ENCODE peak calls at places on chromosomes 5 and 9, in seven cellular contexts. E, M, V, K, Q, O and U are unnamed samples. For H3K27me3, the result is how much of the 10 kb centered on the place peaks cover.

GRCh38 chr5:3311443-3311842 is 284.2 kb upstream of the IRX1 start:
- DNase-seq in E (no peak), M (peak), V (no peak), K (no peak), Q (no peak), O (no peak), U (peak)

GRCh38 chr5:138574744-138575193 is 432 bp downstream of the HSPA9 start:
- DNase-seq in E (no peak), M (no peak), V (no peak), K (no peak), Q (no peak), O (no peak), U (peak)

GRCh38 chr5:37208883-37209808 is 40.0 kb downstream of the CPLANE1 start:
- DNase-seq in E (peak), M (no peak), V (peak), K (peak), Q (no peak), O (no peak), U (peak)

GRCh38 chr5:127409236-127409921 is 108.1 kb upstream of the PRRC1 start:
- DNase-seq in E (no peak), M (no peak), V (no peak), K (no peak), Q (no peak), O (no peak), U (no peak)

GRCh38 chr5:163401271-163401670 is 36.1 kb upstream of the CCNG1 start:
- DNase-seq in E (no peak), M (no peak), V (no peak), K (no peak), Q (no peak), O (no peak), U (no peak)

GRCh38 chr5:112109331-112109993 is 309.6 kb downstream of the EPB41L4A start:
- DNase-seq in E (no peak), M (peak), V (peak), K (peak), Q (no peak), O (peak), U (peak)

GRCh38 chr9:70229579-70229978 is 29.2 kb upstream of the SMC5 start:
- DNase-seq in E (peak), M (peak), V (peak), K (peak), Q (no peak), O (no peak), U (peak)

GRCh38 chr5:54761213-54761701 is 224.1 kb downstream of the ESM1 start:
- DNase-seq in E (peak), M (no peak), V (peak), K (peak), Q (no peak), O (no peak), U (peak)

GRCh38 chr5:88941581-88941980 is 58.6 kb upstream of the MEF2C start:
- DNase-seq in E (no peak), M (no peak), V (no peak), K (no peak), Q (no peak), O (no peak), U (no peak)

GRCh38 chr9:93907551-93908199 is 47.5 kb downstream of the BARX1 start:
- DNase-seq in E (no peak), M (no peak), V (no peak), K (no peak), Q (no peak), O (no peak), U (no peak)

GRCh38 chr5:100706796-100707195 is 171.6 kb downstream of the FAM174A start:
- DNase-seq in E (peak), M (peak), V (peak), K (peak), Q (no peak), O (no peak), U (no peak)

GRCh38 chr5:84361572-84361971 is 23.1 kb downstream of the EDIL3 start:
- DNase-seq in E (no peak), M (no peak), V (no peak), K (peak), Q (no peak), O (no peak), U (no peak)

GRCh38 chr5:16808936-16809815 is 126.9 kb downstream of the MYO10 start:
- DNase-seq in E (no peak), M (no peak), V (no peak), K (peak), Q (no peak), O (no peak), U (no peak)

GRCh38 chr5:16135003-16135402 is 44.6 kb downstream of the MARCHF11 start:
- DNase-seq in E (no peak), M (no peak), V (no peak), K (no peak), Q (no peak), O (peak), U (no peak)

GRCh38 chr5:111747336-111747735 is 9.7 kb downstream of the NREP start:
- DNase-seq in E (peak), M (peak), V (no peak), K (no peak), Q (no peak), O (no peak), U (peak)

GRCh38 chr9:35254237-35254636 is 92.4 kb downstream of the UNC13B start:
- DNase-seq in E (no peak), M (no peak), V (no peak), K (no peak), Q (no peak), O (no peak), U (no peak)

GRCh38 chr5:138054206-138054605 is 21.3 kb upstream of the FAM13B start:
- DNase-seq in E (no peak), M (no peak), V (no peak), K (no peak), Q (no peak), O (no peak), U (no peak)

GRCh38 chr5:161572914-161573313 is 26.4 kb upstream of the GABRB2 start:
- DNase-seq in E (no peak), M (no peak), V (no peak), K (no peak), Q (no peak), O (no peak), U (no peak)

GRCh38 chr9:109411069-109411761 is 86.9 kb downstream of the PTPN3 start:
- DNase-seq in E (no peak), M (no peak), V (no peak), K (no peak), Q (no peak), O (no peak), U (no peak)

GRCh38 chr5:57700484-57700883 is 217.9 kb upstream of the ACTBL2 start:
- DNase-seq in E (no peak), M (no peak), V (no peak), K (no peak), Q (no peak), O (no peak), U (no peak)

DNA sequence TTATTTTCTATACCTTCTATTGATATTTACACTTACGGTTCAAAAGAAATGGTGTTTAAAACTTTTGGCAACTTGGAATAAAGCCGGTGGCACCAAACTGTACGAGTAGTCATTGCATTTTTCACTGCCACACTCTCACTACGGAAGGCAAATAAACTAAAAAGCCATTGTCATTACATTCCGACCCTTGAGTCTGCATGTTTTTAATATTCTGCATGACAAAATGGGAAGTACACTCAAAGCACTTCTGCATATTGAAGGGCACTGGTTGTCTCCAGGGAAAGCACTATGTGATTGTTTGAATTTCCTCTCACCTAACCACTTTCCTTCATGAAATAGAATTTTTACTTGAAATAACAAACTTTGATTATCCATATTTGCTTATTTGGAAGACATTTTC is 426.4 kb downstream of the CETN3 start:
- DNase-seq in E (no peak), M (no peak), V (no peak), K (no peak), Q (no peak), O (no peak), U (no peak)
- H3K27ac ChIP-seq in E (no peak), M (no peak), V (no peak), K (no peak), Q (no peak), O (no peak), U (no peak)

DNA sequence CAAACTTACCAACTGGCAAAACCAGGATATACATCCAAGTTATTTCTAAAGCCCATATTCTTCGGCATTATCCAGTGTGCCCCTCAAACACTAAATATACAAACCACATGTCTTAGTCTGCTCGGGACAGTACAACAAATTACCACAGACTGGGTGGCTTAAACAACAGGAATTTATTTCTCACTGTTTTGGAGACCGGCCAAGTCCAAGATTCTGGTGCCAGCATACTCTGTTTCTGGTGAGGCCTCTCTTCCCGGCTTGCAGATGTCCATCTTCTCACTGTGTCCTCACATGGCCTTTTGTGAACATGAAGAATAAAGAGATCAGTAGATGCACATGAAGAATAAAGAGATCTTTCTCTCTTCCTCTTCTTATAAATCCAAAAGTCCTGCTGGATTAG is 12.9 kb upstream of the SLCO6A1 start:
- DNase-seq in E (peak), M (no peak), V (peak), K (peak), Q (no peak), O (no peak), U (peak)
- H3K27me3 ChIP-seq in E (under half), M (under half), V (under half), K (under half), Q (under half), O (under half), U (under half)

GRCh38 chr5:141997358-141998006 is 15.3 kb downstream of the GNPDA1 start:
- DNase-seq in E (no peak), M (no peak), V (no peak), K (no peak), Q (no peak), O (no peak), U (no peak)

GRCh38 chr5:141992349-141992963 is 20.4 kb downstream of the GNPDA1 start:
- DNase-seq in E (peak), M (no peak), V (peak), K (peak), Q (peak), O (peak), U (peak)

GRCh38 chr5:141995656-141996055 is 17.2 kb downstream of the GNPDA1 start:
- DNase-seq in E (no peak), M (no peak), V (no peak), K (no peak), Q (no peak), O (no peak), U (no peak)

GRCh38 chr5:141989720-141990119 is 20.8 kb downstream of the RNF14 start:
- DNase-seq in E (no peak), M (no peak), V (no peak), K (no peak), Q (no peak), O (no peak), U (no peak)

GRCh38 chr5:141994737-141995136 is 18.1 kb downstream of the GNPDA1 start:
- DNase-seq in E (no peak), M (no peak), V (no peak), K (no peak), Q (no peak), O (no peak), U (no peak)
- H3K27ac ChIP-seq in E (no peak), M (no peak), V (no peak), K (no peak), Q (no peak), O (no peak), U (no peak)

GRCh38 chr5:139867109-139867508 is 71.5 kb downstream of the PSD2 start:
- DNase-seq in E (no peak), M (no peak), V (no peak), K (no peak), Q (no peak), O (no peak), U (no peak)
- H3K27me3 ChIP-seq in E (under half), M (under half), V (under half), K (under half), Q (under half), O (under half), U (under half)

GRCh38 chr5:132303589-132303988 is 9.4 kb downstream of the SLC22A4 start:
- DNase-seq in E (no peak), M (no peak), V (no peak), K (no peak), Q (peak), O (no peak), U (no peak)

GRCh38 chr5:132301341-132302274 is 7.4 kb downstream of the SLC22A4 start:
- DNase-seq in E (no peak), M (no peak), V (no peak), K (no peak), Q (peak), O (no peak), U (no peak)

GRCh38 chr5:132300572-132301340 is 6.6 kb downstream of the SLC22A4 start:
- DNase-seq in E (no peak), M (no peak), V (no peak), K (no peak), Q (peak), O (no peak), U (no peak)

GRCh38 chr5:132299901-132300300 is 5.7 kb downstream of the SLC22A4 start:
- DNase-seq in E (no peak), M (no peak), V (no peak), K (no peak), Q (no peak), O (no peak), U (no peak)

GRCh38 chr5:132302413-132302812 is 8.2 kb downstream of the SLC22A4 start:
- DNase-seq in E (no peak), M (no peak), V (no peak), K (no peak), Q (peak), O (no peak), U (no peak)
- H3K27ac ChIP-seq in E (no peak), M (no peak), V (no peak), K (no peak), Q (no peak), O (no peak), U (no peak)

GRCh38 chr5:135047347-135047695 is 13.3 kb upstream of the PITX1 start:
- DNase-seq in E (no peak), M (no peak), V (no peak), K (no peak), Q (no peak), O (no peak), U (no peak)

GRCh38 chr5:135048286-135048685 is 14.3 kb upstream of the PITX1 start:
- DNase-seq in E (no peak), M (no peak), V (no peak), K (no peak), Q (no peak), O (no peak), U (no peak)

GRCh38 chr5:135045488-135045887 is 11.5 kb upstream of the PITX1 start:
- DNase-seq in E (no peak), M (no peak), V (no peak), K (no peak), Q (no peak), O (no peak), U (no peak)

GRCh38 chr5:135048930-135049329 is 14.9 kb upstream of the PITX1 start:
- DNase-seq in E (no peak), M (no peak), V (no peak), K (no peak), Q (no peak), O (no peak), U (no peak)

DNA sequence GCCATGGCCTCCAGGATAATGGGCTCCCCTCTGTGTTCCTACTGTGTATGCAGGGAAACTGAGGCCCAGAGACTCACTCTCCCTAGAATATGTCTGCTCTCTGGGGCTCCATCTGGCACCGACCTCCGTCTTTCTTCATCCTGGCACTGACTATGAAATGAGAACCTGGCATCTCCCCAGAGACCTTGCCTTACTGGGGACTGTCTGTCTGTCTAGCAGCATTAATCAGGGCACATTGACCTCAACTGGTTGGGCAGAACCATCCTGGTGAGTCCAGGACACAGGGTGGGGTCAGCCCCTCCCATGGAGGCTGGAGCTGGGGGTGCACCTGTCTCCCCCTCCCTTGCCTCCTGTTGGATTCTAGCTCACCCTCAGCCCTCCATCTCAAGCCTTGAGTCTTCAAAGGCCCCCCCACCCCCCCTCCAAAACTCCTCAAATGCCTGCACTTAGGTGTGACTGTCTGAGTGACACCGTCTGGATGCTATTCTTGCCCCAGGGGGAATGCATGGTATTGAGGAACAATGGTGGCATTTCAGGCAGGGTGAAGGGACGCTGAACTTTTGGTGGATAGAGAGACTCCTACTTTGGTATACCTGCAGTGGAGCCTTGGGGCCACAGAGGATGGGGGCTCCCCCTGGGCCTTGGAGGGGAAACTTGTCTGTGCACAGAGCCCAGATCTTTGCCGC is 12.8 kb upstream of the PITX1 start:
- DNase-seq in E (no peak), M (no peak), V (no peak), K (no peak), Q (no peak), O (no peak), U (no peak)
- H3K27me3 ChIP-seq in E (half or more), M (half or more), V (half or more), K (under half), Q (under half), O (half or more), U (half or more)

GRCh38 chr5:134545070-134545868 is 19.8 kb downstream of the JADE2 start:
- DNase-seq in E (no peak), M (no peak), V (peak), K (peak), Q (no peak), O (no peak), U (no peak)
- H3K27ac ChIP-seq in E (no peak), M (no peak), V (no peak), K (no peak), Q (no peak), O (no peak), U (no peak)

GRCh38 chr5:169777112-169777511 is 140.0 kb downstream of the DOCK2 start:
- DNase-seq in E (no peak), M (no peak), V (no peak), K (no peak), Q (no peak), O (no peak), U (no peak)

GRCh38 chr5:169785731-169786130 is 148.7 kb downstream of the DOCK2 start:
- DNase-seq in E (no peak), M (no peak), V (no peak), K (no peak), Q (no peak), O (no peak), U (peak)

GRCh38 chr5:169786219-169786618 is 149.1 kb downstream of the DOCK2 start:
- DNase-seq in E (no peak), M (peak), V (peak), K (no peak), Q (no peak), O (no peak), U (peak)

GRCh38 chr5:169778622-169779596 is 141.8 kb downstream of the DOCK2 start:
- DNase-seq in E (no peak), M (no peak), V (no peak), K (no peak), Q (no peak), O (no peak), U (no peak)

DNA sequence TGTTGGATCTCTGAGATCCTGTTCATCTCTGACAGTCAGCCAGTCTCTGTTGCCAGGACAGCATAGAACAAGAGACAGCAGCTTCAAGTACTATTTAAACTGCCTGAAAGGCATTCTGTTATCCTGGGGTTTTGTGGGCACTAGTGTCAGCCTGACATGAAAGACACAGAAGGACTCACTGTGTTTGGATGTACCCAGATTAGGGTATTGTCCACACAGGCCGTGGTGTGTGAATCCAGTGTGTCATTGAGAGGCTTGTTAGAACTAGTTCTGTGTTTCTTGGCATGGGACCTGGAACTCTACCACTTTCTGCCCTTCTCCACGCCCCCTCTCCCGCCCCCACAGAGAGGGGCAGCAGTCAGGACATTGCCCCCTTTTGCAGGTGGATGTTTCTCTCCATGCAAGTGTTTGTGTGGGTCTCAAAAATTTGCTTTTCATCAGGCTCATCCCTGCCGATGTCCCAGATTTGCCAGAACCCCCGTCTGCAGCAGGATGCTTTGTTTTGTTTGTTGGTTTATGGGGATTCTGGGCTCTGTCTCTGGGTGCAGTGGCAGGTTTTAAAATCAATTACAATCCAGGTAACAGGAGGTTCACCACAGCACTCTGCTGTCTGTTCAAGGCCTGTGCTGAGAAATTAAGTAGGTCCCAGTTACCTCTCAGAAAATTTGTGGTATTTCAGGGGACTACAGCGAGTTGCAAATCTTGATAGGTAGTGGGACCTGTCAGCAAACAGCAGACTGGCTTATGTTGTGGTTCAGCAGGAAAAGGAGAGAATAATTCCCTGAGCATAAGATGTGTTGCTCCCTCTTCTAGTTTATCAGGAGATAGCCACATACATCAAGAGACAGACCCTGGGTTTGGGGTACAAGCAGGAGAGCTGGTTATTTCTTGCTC is 144.6 kb downstream of the DOCK2 start:
- DNase-seq in E (no peak), M (peak), V (no peak), K (no peak), Q (no peak), O (no peak), U (no peak)
- H3K27me3 ChIP-seq in E (under half), M (under half), V (under half), K (under half), Q (under half), O (under half), U (under half)